ENCODE peak calls at places on chromosomes 6 and 20, in four cellular contexts. J, H, S and A are unnamed samples.

GRCh38 chr20:62952373-62953166 is at the start of gene SLC17A9:
- DNase-seq in S (peak), J (peak), H (no peak), A (peak)

GRCh38 chr6:30122515-30122914 is 9.6 kb upstream of the TRIM31 start:
- DNase-seq in J (no peak), S (no peak), H (no peak), A (no peak)

GRCh38 chr6:132669690-132670291 is 10.8 kb upstream of the TAAR1 start:
- DNase-seq in S (peak), J (peak), H (no peak), A (no peak)

GRCh38 chr6:167441653-167442644 is 117.1 kb downstream of the TTLL2 start:
- DNase-seq in S (no peak), J (no peak), H (no peak), A (no peak)

GRCh38 chr20:11271319-11271718 is 597.5 kb upstream of the JAG1 start:
- DNase-seq in H (no peak), S (no peak), J (no peak), A (no peak)

GRCh38 chr6:53464942-53465460 is 79.9 kb downstream of the GCLC start:
- DNase-seq in S (no peak), J (peak), H (no peak), A (no peak)

GRCh38 chr6:152273002-152273401 is 364.2 kb downstream of the SYNE1 start:
- DNase-seq in J (peak), S (no peak), H (no peak), A (no peak)

GRCh38 chr6:29887330-29887818 is 55.0 kb upstream of the HLA-A start:
- DNase-seq in H (no peak), S (no peak), J (peak), A (peak)

GRCh38 chr20:11027224-11027623 is 353.4 kb upstream of the JAG1 start:
- DNase-seq in S (no peak), J (no peak), H (no peak), A (no peak)

GRCh38 chr20:2130062-2130591 is 28.5 kb downstream of the STK35 start:
- DNase-seq in S (no peak), J (no peak), H (no peak), A (no peak)

DNA sequence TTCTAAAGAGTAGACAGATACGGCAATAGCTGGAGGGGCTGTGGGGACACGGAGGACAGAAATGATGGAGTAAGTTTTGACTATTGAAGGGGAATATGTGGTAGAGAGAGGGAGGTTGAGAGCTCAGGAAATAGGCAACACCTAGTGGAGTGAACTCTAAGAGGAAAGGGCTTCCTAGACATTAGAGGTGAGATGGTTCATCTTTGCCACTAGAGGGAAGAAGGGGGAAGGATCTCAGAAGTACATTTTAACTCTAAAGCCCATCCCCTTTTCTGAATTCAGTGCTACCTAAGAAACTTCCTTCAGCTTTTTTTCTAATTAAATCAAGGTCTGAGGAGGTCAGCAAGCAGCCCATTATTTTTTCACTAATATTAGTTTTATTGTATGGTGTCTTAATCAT is 689.4 kb upstream of the MAP3K7 start:
- DNase-seq in J (no peak), S (peak), H (no peak), A (no peak)
- TF ChIP-seq CTCF in J (no peak), S (peak), H (no peak), A (no peak)

GRCh38 chr6:6057442-6058053 is 50.8 kb upstream of the NRN1 start:
- DNase-seq in J (no peak), S (peak), H (no peak), A (no peak)
- TF ChIP-seq CTCF in J (peak), S (peak), H (peak), A (no peak)

GRCh38 chr6:106832766-106833510 is 141.6 kb downstream of the CD24 start:
- DNase-seq in J (no peak), H (no peak), S (no peak), A (no peak)
- TF ChIP-seq CTCF in J (no peak), H (no peak), S (no peak), A (no peak)

GRCh38 chr6:166438211-166438861 is 55.6 kb upstream of the MPC1 start:
- DNase-seq in H (no peak), S (no peak), J (peak), A (no peak)
- TF ChIP-seq CTCF in H (no peak), S (no peak), J (no peak), A (no peak)

DNA sequence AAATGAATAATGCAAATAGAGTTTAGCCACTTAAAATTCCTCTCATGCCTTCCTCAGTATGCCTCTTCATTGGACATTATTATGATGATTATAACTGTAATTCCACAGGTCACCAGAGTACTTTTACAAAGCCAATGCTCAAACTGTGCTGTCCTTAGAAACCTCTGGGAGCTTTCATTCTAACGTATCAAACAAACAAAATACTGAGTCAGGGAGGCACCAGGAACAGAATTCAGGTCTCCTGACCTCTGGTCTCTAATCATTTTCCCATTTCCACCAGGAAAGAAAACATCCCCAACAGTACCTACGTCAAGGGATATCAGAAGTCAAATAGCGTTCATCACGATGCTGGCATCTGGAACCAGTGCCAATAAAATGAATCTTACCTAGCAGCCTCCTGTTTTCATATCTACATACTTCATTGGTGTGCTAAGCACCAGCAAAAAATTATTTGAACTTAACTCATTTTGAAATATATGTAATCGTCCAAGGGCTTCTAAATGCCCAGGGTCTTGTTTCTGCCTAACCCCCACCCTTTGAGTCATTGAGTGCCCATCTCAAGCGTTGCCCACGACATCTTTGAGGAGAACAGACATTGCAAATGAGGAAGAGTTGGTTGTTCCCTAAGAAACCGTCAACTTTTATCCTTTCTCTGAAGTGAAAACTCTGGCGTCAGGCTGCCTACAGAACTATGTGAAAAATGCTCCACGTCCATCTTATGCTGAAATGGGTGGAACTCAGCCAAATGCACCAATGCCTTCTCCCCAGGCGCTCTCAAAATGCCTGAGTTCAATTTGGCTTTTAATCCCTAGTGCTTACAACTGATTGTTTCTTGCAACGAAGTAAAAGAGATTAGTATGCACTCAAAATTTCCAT is 37.8 kb downstream of the NEDD9 start:
- DNase-seq in J (no peak), H (no peak), S (no peak), A (no peak)
- TF ChIP-seq CTCF in J (no peak), H (no peak), S (no peak), A (no peak)

GRCh38 chr6:25623065-25623464 is 28.9 kb upstream of the SCGN start:
- DNase-seq in H (no peak), J (no peak), S (no peak), A (no peak)

GRCh38 chr6:25617997-25618396 is 34.0 kb upstream of the SCGN start:
- DNase-seq in S (peak), J (no peak), H (no peak), A (no peak)

GRCh38 chr6:25620391-25620790 is 31.6 kb upstream of the SCGN start:
- DNase-seq in S (no peak), H (no peak), J (no peak), A (no peak)

GRCh38 chr6:25623874-25624273 is 28.1 kb upstream of the SCGN start:
- DNase-seq in S (no peak), H (no peak), J (no peak), A (no peak)

GRCh38 chr6:25619222-25619621 is 32.8 kb upstream of the SCGN start:
- DNase-seq in J (no peak), S (peak), H (no peak), A (no peak)
- TF ChIP-seq CTCF in J (no peak), S (no peak), H (no peak), A (no peak)

DNA sequence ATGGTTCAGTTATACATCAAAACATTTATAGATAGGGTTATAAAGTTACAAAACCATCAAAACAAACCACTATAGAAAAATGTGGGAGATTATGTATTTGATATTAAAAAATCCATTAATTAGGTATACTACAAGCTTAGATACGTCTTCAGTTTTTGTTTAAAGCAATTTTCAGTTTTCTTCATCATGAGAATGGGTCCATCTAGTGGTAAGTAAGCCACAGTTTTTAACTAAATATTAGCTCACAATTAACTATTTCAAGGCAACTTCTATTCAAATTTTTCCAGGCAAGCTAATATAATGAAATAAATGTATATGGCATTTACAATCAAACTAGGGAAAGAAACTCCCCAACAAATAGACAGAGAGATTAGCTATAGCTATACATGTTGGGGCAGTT is 44.4 kb downstream of the RNGTT start:
- DNase-seq in J (no peak), S (no peak), H (no peak), A (no peak)
- TF ChIP-seq CTCF in J (no peak), S (no peak), H (peak), A (no peak)

GRCh38 chr6:105726902-105727655 is 324.2 kb upstream of the PREP start:
- DNase-seq in J (no peak), H (no peak), S (no peak), A (no peak)
- TF ChIP-seq CTCF in J (no peak), H (no peak), S (no peak), A (no peak)

GRCh38 chr6:127538750-127539264 is 19.7 kb upstream of the MTCL3 start:
- DNase-seq in J (no peak), S (no peak), H (no peak), A (no peak)

DNA sequence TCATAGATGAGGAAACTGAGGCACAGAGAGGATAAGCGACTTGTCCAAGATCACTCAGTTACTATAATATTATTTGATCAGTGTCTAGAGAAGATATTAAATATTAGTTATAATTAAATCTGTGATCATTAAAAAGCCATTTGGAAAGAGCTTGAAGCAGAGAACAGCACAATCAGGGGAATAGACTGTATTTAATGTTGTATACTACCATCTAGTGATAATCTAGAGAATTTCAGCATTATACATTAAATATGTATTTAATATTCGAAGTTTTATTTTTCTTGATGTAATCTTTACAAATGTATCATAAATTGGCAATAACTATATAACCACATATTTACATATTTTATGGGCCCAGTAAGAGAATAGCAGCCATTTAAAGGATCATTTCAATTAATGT is 20.2 kb upstream of the MTCL3 start:
- DNase-seq in J (no peak), S (peak), H (no peak), A (no peak)
- TF ChIP-seq CTCF in J (peak), S (no peak), H (peak), A (peak)

DNA sequence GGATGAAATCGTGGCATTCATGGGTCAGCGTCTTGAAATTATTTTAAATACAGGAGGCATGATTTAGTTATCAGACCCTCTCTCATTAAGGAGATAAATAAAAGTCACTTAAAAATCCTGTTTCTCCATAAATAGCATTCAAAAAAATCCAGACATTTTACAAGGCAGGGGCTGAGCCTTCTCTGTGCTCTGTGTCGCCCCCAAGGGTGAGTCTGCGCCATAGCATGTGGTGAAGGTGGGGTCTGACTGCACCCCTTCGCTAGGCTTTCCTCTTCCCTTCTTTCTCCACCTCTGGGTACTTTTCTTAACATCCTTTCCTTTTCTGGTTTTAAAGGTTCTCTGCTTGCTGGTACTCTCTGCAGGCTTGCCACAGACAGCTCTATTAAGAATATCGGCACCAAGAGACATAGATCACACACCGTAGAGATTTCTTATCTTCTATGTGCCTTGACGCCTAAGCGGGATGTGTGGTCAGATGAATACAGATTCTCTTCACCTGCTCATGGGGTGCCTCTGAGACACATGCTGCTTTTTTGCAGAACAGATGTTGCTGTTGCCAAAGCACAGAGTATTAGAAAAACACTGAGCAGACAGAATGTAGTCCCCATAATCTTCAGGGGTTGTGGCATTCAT is 20.1 kb upstream of the FAM209A start:
- DNase-seq in H (no peak), S (peak), J (no peak), A (no peak)
- TF ChIP-seq CTCF in H (peak), S (peak), J (peak), A (peak)